ENCODE peak calls at places on chromosomes 1 and 21, in ten cellular contexts. T is A549, F is H1, U is thyroid gland, M is ovary, G is H54, O is heart left ventricle, P is NB4, A is lower leg skin, H is upper lobe of left lung. J is an unnamed sample.

GRCh38 chr1:164637461-164638375 is 78.7 kb downstream of the PBX1 start:
- DNase-seq in T (peak; percentile 67), F (no peak), U (no peak), M (no peak), G (peak; percentile 65), O (peak; percentile 81), P (no peak), A (no peak), H (no peak), J (no peak)

GRCh38 chr1:32250893-32251716 is at the start of gene LCK:
- DNase-seq in T (no peak), F (no peak), U (no peak), M (no peak), G (no peak), O (no peak), P (no peak), A (no peak), H (peak; percentile 67), J (peak; percentile 64)

GRCh38 chr1:223211323-223211985 is 68.4 kb upstream of the TLR5 start:
- DNase-seq in T (no peak), F (no peak), U (no peak), M (no peak), G (no peak), O (no peak), P (no peak), A (no peak), H (no peak), J (no peak)

GRCh38 chr1:209769956-209770355 is 14.1 kb downstream of the TRAF3IP3 start:
- DNase-seq in T (no peak), F (no peak), U (no peak), M (no peak), G (no peak), O (no peak), P (peak; percentile 46), A (no peak), H (no peak), J (no peak)

GRCh38 chr1:6467744-6468688 is 2.0 kb upstream of the TNFRSF25 start:
- DNase-seq in T (no peak), F (no peak), U (no peak), M (no peak), G (no peak), O (no peak), P (no peak), A (no peak), H (peak; percentile 68), J (no peak)

GRCh38 chr21:46369520-46370235 is 45.7 kb downstream of the PCNT start:
- DNase-seq in T (no peak), F (no peak), U (no peak), M (no peak), G (no peak), O (no peak), P (no peak), A (no peak), H (no peak), J (no peak)

GRCh38 chr21:36806103-36806502 is 107.2 kb downstream of the SIM2 start:
- DNase-seq in T (no peak), F (no peak), U (no peak), M (no peak), G (no peak), O (no peak), P (peak; percentile 13), A (no peak), H (no peak), J (no peak)

GRCh38 chr21:31425158-31425557 is 81.1 kb upstream of the TIAM1 start:
- DNase-seq in T (no peak), F (no peak), U (no peak), M (no peak), G (no peak), O (no peak), P (no peak), A (no peak), H (no peak), J (no peak)

GRCh38 chr1:8477199-8477982 is 159.5 kb downstream of the SLC45A1 start:
- DNase-seq in T (no peak), F (no peak), U (no peak), M (no peak), G (no peak), O (no peak), P (no peak), A (no peak), H (no peak), J (no peak)

GRCh38 chr1:233294991-233295774 is at the start of gene PCNX2:
- DNase-seq in T (peak; percentile 88), F (no peak), U (peak; percentile 75), M (peak; percentile 43), G (peak; percentile 63), O (peak; percentile 34), P (peak; percentile 82), A (no peak), H (peak; percentile 91), J (peak; percentile 58)

GRCh38 chr1:36557041-36558000 is 74.6 kb upstream of the CSF3R start:
- DNase-seq in T (no peak), F (no peak), U (no peak), M (no peak), G (no peak), O (no peak), P (no peak), A (no peak), H (no peak), J (no peak)

GRCh38 chr1:55443175-55443933 is 228.2 kb upstream of the USP24 start:
- DNase-seq in T (peak; percentile 33), F (no peak), U (peak; percentile 36), M (peak; percentile 74), G (peak; percentile 44), O (peak; percentile 85), P (no peak), A (peak; percentile 93), H (no peak), J (no peak)

GRCh38 chr1:145962157-145963102 is 1.9 kb downstream of the ANKRD34A start:
- DNase-seq in T (no peak), F (no peak), U (peak; percentile 53), M (peak; percentile 78), G (peak; percentile 59), O (peak; percentile 76), P (no peak), A (no peak), H (peak; percentile 85), J (no peak)
- TF ChIP-seq POLR2A in T (no peak), F (no peak), U (no peak), M (no peak), G (no peak), O (no peak), P (no peak), A (no peak), H (no peak), J (no peak)

DNA sequence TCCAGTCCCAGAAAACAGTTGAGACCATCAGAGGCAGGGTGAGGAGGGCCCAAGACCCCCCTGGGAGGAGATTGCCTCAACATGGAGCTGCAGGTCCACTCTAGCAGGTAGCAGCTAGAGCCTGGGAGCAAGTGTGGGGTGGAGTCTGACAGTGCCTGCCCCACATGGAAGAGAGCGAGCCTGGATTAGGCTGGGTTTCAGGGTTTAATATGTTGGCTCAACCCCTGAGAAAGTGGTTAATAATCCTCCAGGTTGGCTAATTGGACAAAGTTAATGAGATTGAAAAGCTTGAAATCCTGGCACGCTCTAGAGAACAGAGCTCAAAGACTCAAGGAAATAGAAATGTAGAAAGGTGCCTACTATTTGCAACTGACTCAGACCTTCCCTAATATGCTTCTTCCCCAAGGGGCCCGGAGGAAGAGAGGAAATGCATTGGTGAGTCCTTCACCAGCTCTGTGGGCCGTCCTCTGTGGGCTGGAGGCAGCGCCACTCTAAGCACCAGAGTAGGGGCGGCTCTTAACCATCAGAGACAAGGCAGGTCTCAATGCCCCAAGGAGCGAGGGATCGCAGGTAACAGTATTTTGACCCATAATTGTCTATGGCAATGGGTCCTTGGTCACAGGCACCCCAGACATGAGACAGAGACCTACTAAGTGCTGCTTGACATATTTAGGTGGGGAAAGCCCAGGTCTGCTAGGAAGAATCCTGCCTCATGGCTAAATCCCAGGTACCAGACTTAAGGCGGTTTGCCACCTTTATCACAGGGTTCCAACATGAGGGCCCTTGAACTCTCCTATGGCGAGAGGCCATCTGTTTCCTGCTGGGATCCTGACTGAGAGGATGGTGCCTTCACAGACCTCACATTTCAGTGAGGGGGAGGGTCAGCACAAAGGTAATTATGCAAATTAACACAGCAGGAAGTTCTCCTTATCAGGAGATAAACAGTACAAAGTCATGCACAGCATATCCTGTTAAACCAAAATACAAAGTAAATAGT is 33.8 kb downstream of the RSPH1 start:
- DNase-seq in T (no peak), F (no peak), U (no peak), M (no peak), G (no peak), O (no peak), P (peak; percentile 71), A (no peak), H (no peak), J (no peak)
- TF ChIP-seq POLR2A in T (no peak), F (no peak), U (no peak), M (no peak), G (no peak), O (no peak), P (peak; percentile 14), A (no peak), H (no peak), J (no peak)

GRCh38 chr1:212030936-212031528 is 4.3 kb downstream of the INTS7 start:
- DNase-seq in T (peak; percentile 54), F (no peak), U (no peak), M (no peak), G (peak; percentile 19), O (no peak), P (peak; percentile 47), A (no peak), H (no peak), J (no peak)

GRCh38 chr1:212035835-212036605 is 472 bp downstream of the DTL start:
- DNase-seq in T (no peak), F (no peak), U (no peak), M (no peak), G (no peak), O (no peak), P (no peak), A (no peak), H (no peak), J (no peak)

GRCh38 chr1:212037900-212038299 is 2.4 kb downstream of the DTL start:
- DNase-seq in T (no peak), F (no peak), U (no peak), M (no peak), G (no peak), O (no peak), P (peak; percentile 60), A (no peak), H (no peak), J (no peak)

GRCh38 chr1:212034516-212035122 is 738 bp downstream of the INTS7 start:
- DNase-seq in T (no peak), F (no peak), U (peak; percentile 4), M (no peak), G (no peak), O (no peak), P (no peak), A (no peak), H (no peak), J (no peak)

GRCh38 chr1:212035123-212035834 is at the start of the genes DTL and INTS7:
- DNase-seq in T (peak; percentile 99), F (peak; percentile 98), U (peak; percentile 99), M (peak; percentile 98), G (peak; percentile 75), O (peak; percentile 100), P (peak; percentile 98), A (peak; percentile 98), H (peak; percentile 95), J (peak; percentile 89)
- TF ChIP-seq POLR2A in T (peak; percentile 73), F (peak; percentile 97), U (no peak), M (peak; percentile 45), G (peak; percentile 49), O (peak; percentile 48), P (peak; percentile 83), A (no peak), H (peak; percentile 65), J (peak; percentile 86)

DNA sequence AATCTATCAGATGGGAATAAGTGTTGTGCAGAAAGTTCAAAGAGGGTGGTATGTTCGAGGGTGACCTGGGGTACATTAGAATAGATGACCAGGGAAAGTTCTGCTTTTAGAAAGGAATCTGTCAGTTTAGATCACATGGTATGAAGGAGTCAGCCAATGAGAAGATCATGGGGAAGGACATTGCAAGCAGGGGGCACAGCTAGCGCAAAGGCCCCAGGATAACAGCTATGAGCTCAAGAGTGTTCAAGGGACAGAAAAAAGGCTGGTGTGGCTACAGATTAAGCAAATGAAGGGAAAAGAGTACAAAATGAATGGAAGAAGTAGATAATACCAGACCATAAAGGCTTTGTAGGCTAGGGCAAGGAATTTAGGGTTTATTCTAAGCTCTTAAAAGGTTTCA is 8.6 kb downstream of the LEPR start:
- DNase-seq in T (no peak), F (no peak), U (no peak), M (no peak), G (no peak), O (no peak), P (peak; percentile 14), A (no peak), H (no peak), J (no peak)
- TF ChIP-seq POLR2A in T (no peak), F (no peak), U (no peak), M (no peak), G (no peak), O (no peak), P (no peak), A (no peak), H (no peak), J (no peak)